ENCODE peak calls at places on chromosomes 1 and 21, in eight cellular contexts. Z, S, N, U, C, F, B and X are unnamed samples.

GRCh38 chr1:152968248-152968647 is 2.2 kb upstream of the SPRR4 start:
- DNase-seq in Z (no peak), S (no peak), N (no peak), U (no peak), C (no peak), F (no peak), B (no peak), X (peak)

GRCh38 chr1:85118751-85119150 is 70.5 kb upstream of the MCOLN3 start:
- DNase-seq in Z (no peak), S (peak), N (no peak), U (no peak), C (no peak), F (peak), B (no peak), X (no peak)

GRCh38 chr21:26972131-26972707 is 5.3 kb upstream of the ADAMTS5 start:
- DNase-seq in Z (no peak), S (no peak), N (no peak), U (no peak), C (no peak), F (no peak), B (no peak), X (no peak)

GRCh38 chr1:178126790-178127189 is 32.9 kb downstream of the RASAL2 start:
- DNase-seq in Z (no peak), S (peak), N (peak), U (no peak), C (peak), F (peak), B (peak), X (no peak)

GRCh38 chr1:58922302-58923089 is 138.6 kb upstream of the JUN start:
- DNase-seq in Z (peak), S (peak), N (peak), U (no peak), C (peak), F (peak), B (no peak), X (peak)

GRCh38 chr1:91160363-91161075 is 138.7 kb upstream of the ZNF644 start:
- DNase-seq in Z (no peak), S (no peak), N (no peak), U (no peak), C (no peak), F (no peak), B (no peak), X (no peak)

GRCh38 chr1:22641906-22642636 is 1.4 kb upstream of the C1QC start:
- DNase-seq in Z (peak), S (peak), N (peak), U (peak), C (peak), F (peak), B (peak), X (peak)

GRCh38 chr1:5394111-5394510 is 598.1 kb downstream of the NPHP4 start:
- DNase-seq in Z (no peak), S (no peak), N (no peak), U (no peak), C (no peak), F (no peak), B (no peak), X (no peak)

GRCh38 chr1:229381234-229381633 is 38.4 kb upstream of the CCSAP start:
- DNase-seq in Z (no peak), S (no peak), N (no peak), U (no peak), C (no peak), F (no peak), B (no peak), X (no peak)

GRCh38 chr1:89604414-89604735 is 28.5 kb upstream of the LRRC8C start:
- DNase-seq in Z (no peak), S (no peak), N (peak), U (no peak), C (no peak), F (no peak), B (no peak), X (no peak)

GRCh38 chr1:158177705-158178450 is 2.8 kb upstream of the CD1D start:
- DNase-seq in Z (peak), S (peak), N (peak), U (peak), C (peak), F (peak), B (peak), X (peak)

GRCh38 chr1:89945852-89946476 is 48.9 kb upstream of the ZNF326 start:
- DNase-seq in Z (no peak), S (no peak), N (peak), U (no peak), C (no peak), F (no peak), B (no peak), X (peak)

GRCh38 chr1:170075186-170075585 is 691 bp upstream of the KIFAP3 start:
- DNase-seq in Z (peak), S (no peak), N (no peak), U (peak), C (no peak), F (no peak), B (no peak), X (no peak)

GRCh38 chr1:20430355-20431290 is 55.4 kb downstream of the CAMK2N1 start:
- DNase-seq in Z (peak), S (peak), N (no peak), U (peak), C (peak), F (peak), B (peak), X (peak)

GRCh38 chr21:35333831-35334593 is 284.9 kb upstream of the RUNX1 start:
- DNase-seq in Z (no peak), S (no peak), N (no peak), U (no peak), C (no peak), F (no peak), B (no peak), X (no peak)

GRCh38 chr1:39490596-39491145 is 765 bp upstream of the BMP8A start:
- DNase-seq in Z (no peak), S (no peak), N (peak), U (no peak), C (no peak), F (no peak), B (no peak), X (no peak)

GRCh38 chr1:205275133-205275532 is 46.4 kb downstream of the NUAK2 start:
- DNase-seq in Z (no peak), S (no peak), N (no peak), U (no peak), C (no peak), F (no peak), B (no peak), X (no peak)

GRCh38 chr1:10665930-10666850 is 130.3 kb downstream of the CASZ1 start:
- DNase-seq in Z (no peak), S (no peak), N (no peak), U (no peak), C (no peak), F (no peak), B (no peak), X (no peak)

GRCh38 chr1:204075116-204075636 is 2.3 kb downstream of the SOX13 start:
- DNase-seq in Z (peak), S (no peak), N (no peak), U (no peak), C (peak), F (peak), B (no peak), X (no peak)

GRCh38 chr1:204073837-204074273 is 940 bp downstream of the SOX13 start:
- DNase-seq in Z (peak), S (no peak), N (peak), U (no peak), C (peak), F (peak), B (peak), X (no peak)

GRCh38 chr1:204074274-204075115 is 1.6 kb downstream of the SOX13 start:
- DNase-seq in Z (peak), S (peak), N (peak), U (no peak), C (peak), F (peak), B (peak), X (no peak)

GRCh38 chr1:204070895-204071294 is 2.0 kb upstream of the SOX13 start:
- DNase-seq in Z (no peak), S (no peak), N (no peak), U (no peak), C (no peak), F (no peak), B (no peak), X (no peak)

GRCh38 chr1:204072951-204073836 is at the start of gene SOX13:
- DNase-seq in Z (peak), S (peak), N (peak), U (no peak), C (peak), F (peak), B (peak), X (peak)
- TF ChIP-seq CTCF in Z (no peak), S (peak), N (no peak), U (no peak), C (peak), F (peak), B (peak), X (no peak)

GRCh38 chr1:220189750-220190347 is 82.4 kb downstream of the RAB3GAP2 start:
- DNase-seq in Z (no peak), S (peak), N (peak), U (peak), C (peak), F (peak), B (peak), X (peak)
- TF ChIP-seq CTCF in Z (no peak), S (peak), N (peak), U (peak), C (no peak), F (peak), B (peak), X (peak)

GRCh38 chr1:16073490-16074104 is at the start of gene FAM131C:
- DNase-seq in Z (no peak), S (no peak), N (no peak), U (peak), C (no peak), F (no peak), B (peak), X (peak)
- TF ChIP-seq CTCF in Z (no peak), S (no peak), N (peak), U (peak), C (peak), F (peak), B (peak), X (peak)

GRCh38 chr1:145999321-146000024 is 3.1 kb upstream of the TXNIP start:
- DNase-seq in Z (peak), S (no peak), N (no peak), U (peak), C (no peak), F (peak), B (no peak), X (no peak)
- TF ChIP-seq CTCF in Z (no peak), S (no peak), N (no peak), U (no peak), C (no peak), F (no peak), B (no peak), X (no peak)

GRCh38 chr1:25664800-25665199 is 48.2 kb downstream of the MAN1C1 start:
- DNase-seq in Z (no peak), S (no peak), N (no peak), U (no peak), C (no peak), F (no peak), B (no peak), X (no peak)
- TF ChIP-seq CTCF in Z (no peak), S (no peak), N (no peak), U (no peak), C (no peak), F (no peak), B (no peak), X (no peak)

GRCh38 chr1:114764689-114765088 is 6.9 kb upstream of the CSDE1 start:
- DNase-seq in Z (no peak), S (no peak), N (no peak), U (peak), C (no peak), F (no peak), B (no peak), X (no peak)
- TF ChIP-seq CTCF in Z (no peak), S (peak), N (no peak), U (no peak), C (no peak), F (peak), B (no peak), X (no peak)

GRCh38 chr1:231724041-231724440 is 97.5 kb downstream of the DISC1 start:
- DNase-seq in Z (no peak), S (no peak), N (no peak), U (no peak), C (no peak), F (no peak), B (no peak), X (no peak)

GRCh38 chr1:231723146-231723545 is 96.6 kb downstream of the DISC1 start:
- DNase-seq in Z (no peak), S (no peak), N (no peak), U (no peak), C (no peak), F (no peak), B (no peak), X (no peak)

GRCh38 chr1:231720652-231721325 is 94.2 kb downstream of the DISC1 start:
- DNase-seq in Z (no peak), S (no peak), N (no peak), U (no peak), C (no peak), F (no peak), B (no peak), X (no peak)

GRCh38 chr1:231727171-231727570 is 100.6 kb downstream of the DISC1 start:
- DNase-seq in Z (no peak), S (no peak), N (no peak), U (no peak), C (no peak), F (no peak), B (no peak), X (no peak)

GRCh38 chr1:231724876-231725647 is 98.5 kb downstream of the DISC1 start:
- DNase-seq in Z (peak), S (peak), N (peak), U (peak), C (peak), F (peak), B (peak), X (peak)
- TF ChIP-seq CTCF in Z (no peak), S (peak), N (peak), U (peak), C (peak), F (peak), B (peak), X (peak)

DNA sequence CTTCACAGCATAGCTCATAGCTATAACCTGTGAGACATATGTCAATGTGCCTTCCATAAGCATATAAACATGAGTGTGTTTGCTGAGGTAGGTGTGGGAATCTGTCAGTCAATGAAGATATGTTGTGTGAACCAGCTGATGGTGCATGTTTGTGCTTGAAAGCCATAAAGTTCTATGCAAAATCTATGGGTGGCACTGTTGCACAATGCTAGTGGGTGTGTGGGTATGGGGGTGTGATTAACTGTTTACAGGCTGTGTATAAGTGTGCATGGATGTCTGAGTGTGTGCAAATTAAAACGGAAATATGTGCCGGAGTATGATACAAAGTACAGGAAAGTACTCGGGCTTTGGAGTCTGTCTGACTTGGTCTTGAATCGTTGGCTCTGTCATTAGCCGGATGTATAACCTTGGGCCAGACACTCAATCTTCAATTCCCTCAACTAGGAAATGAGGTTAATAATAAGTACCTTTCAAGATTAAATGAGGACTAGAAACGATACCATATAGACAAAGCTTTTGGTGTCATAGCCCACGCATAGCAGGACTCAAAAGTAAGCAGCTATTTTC is 926 bp upstream of the ATP2B4 start:
- DNase-seq in Z (no peak), S (peak), N (peak), U (peak), C (peak), F (peak), B (peak), X (peak)
- TF ChIP-seq CTCF in Z (no peak), S (peak), N (peak), U (peak), C (no peak), F (peak), B (peak), X (peak)

GRCh38 chr1:225655509-225656258 is 2.8 kb upstream of the ENAH start:
- DNase-seq in Z (peak), S (peak), N (peak), U (peak), C (peak), F (peak), B (peak), X (no peak)
- TF ChIP-seq CTCF in Z (no peak), S (no peak), N (no peak), U (peak), C (no peak), F (no peak), B (peak), X (peak)